ENCODE peak calls at places on chromosomes 11 and 22, in seven cellular contexts. F, G, A, C, J, L and M are unnamed samples.

GRCh38 chr22:29642694-29643093 is 39.3 kb downstream of the NF2 start:
- DNase-seq in G (no peak), L (no peak), C (no peak), J (no peak), A (no peak), F (no peak), M (no peak)

GRCh38 chr22:45058622-45058912 is 48.8 kb upstream of the PHF21B start:
- DNase-seq in J (no peak), L (no peak), G (no peak), A (no peak), F (no peak), C (no peak), M (no peak)

GRCh38 chr11:110198031-110198729 is 98.2 kb downstream of the RDX start:
- DNase-seq in A (no peak), J (no peak), L (no peak), C (no peak), F (no peak), G (peak), M (no peak)

GRCh38 chr11:32729976-32730375 is 64.5 kb downstream of the CCDC73 start:
- DNase-seq in G (peak), L (no peak), J (peak), F (no peak), A (no peak), C (no peak), M (no peak)

GRCh38 chr11:26483101-26483500 is 89.0 kb downstream of the MUC15 start:
- DNase-seq in G (no peak), A (no peak), F (no peak), C (no peak), L (no peak), J (no peak), M (no peak)

GRCh38 chr11:2752204-2752772 is 52.5 kb upstream of the KCNQ1OT1 start:
- DNase-seq in J (peak), A (no peak), C (no peak), L (no peak), G (peak), F (no peak), M (no peak)

GRCh38 chr11:36165638-36166389 is 123.4 kb downstream of the COMMD9 start:
- DNase-seq in A (no peak), C (peak), G (no peak), F (no peak), J (no peak), L (no peak), M (peak)

GRCh38 chr22:47201186-47201995 is 438.9 kb downstream of the TBC1D22A start:
- DNase-seq in J (no peak), L (peak), C (no peak), G (no peak), F (no peak), A (peak), M (peak)

GRCh38 chr11:43790444-43790794 is 90.2 kb upstream of the ALKBH3 start:
- DNase-seq in L (no peak), A (no peak), J (no peak), G (no peak), F (no peak), C (no peak), M (no peak)

GRCh38 chr11:66912963-66913362 is 45.2 kb downstream of the PC start:
- DNase-seq in C (no peak), L (no peak), G (no peak), A (no peak), F (no peak), J (no peak), M (no peak)

GRCh38 chr11:120869516-120870011 is 154.3 kb upstream of the TBCEL start:
- DNase-seq in G (no peak), C (no peak), L (no peak), F (peak), J (no peak), A (no peak), M (no peak)

GRCh38 chr11:119446434-119446833 is 23.5 kb upstream of the THY1 start:
- DNase-seq in G (no peak), C (no peak), F (no peak), L (no peak), J (no peak), A (no peak), M (peak)

GRCh38 chr11:68903631-68904457 is at the start of the genes IGHMBP2 and MRPL21:
- DNase-seq in L (peak), J (peak), G (peak), C (peak), A (peak), F (peak), M (peak)

GRCh38 chr11:64271339-64272132 is 12.9 kb downstream of the BAD start:
- DNase-seq in L (peak), J (peak), G (peak), A (peak), C (peak), F (peak), M (peak)

GRCh38 chr11:123577081-123577598 is 77.3 kb downstream of the SCN3B start:
- DNase-seq in G (peak), C (peak), A (peak), L (peak), F (peak), J (peak), M (peak)

GRCh38 chr11:35112056-35112845 is 26.7 kb upstream of the CD44 start:
- DNase-seq in L (no peak), J (no peak), G (no peak), C (no peak), A (no peak), F (no peak), M (no peak)

GRCh38 chr11:112425121-112425520 is 164.5 kb upstream of the PLET1 start:
- DNase-seq in C (no peak), F (no peak), G (no peak), J (peak), L (no peak), A (no peak), M (no peak)

GRCh38 chr11:104001474-104001873 is 35.0 kb upstream of the DDI1 start:
- DNase-seq in G (peak), L (no peak), J (no peak), C (no peak), F (no peak), A (no peak), M (no peak)

GRCh38 chr22:39718206-39718605 is 147.7 kb downstream of the CACNA1I start:
- DNase-seq in G (no peak), A (no peak), C (no peak), L (peak), F (no peak), J (no peak), M (no peak)

GRCh38 chr11:39975091-39975490 is 1484.4 kb downstream of the LRRC4C start:
- DNase-seq in A (no peak), G (no peak), L (no peak), J (no peak), F (no peak), C (no peak), M (no peak)

GRCh38 chr22:49411236-49411635 is 416.4 kb downstream of the BRD1 start:
- DNase-seq in J (no peak), A (no peak), C (no peak), F (no peak), G (no peak), L (no peak), M (peak)

GRCh38 chr11:3219281-3219892 is 774 bp upstream of the MRGPRG start:
- DNase-seq in F (no peak), J (no peak), C (no peak), A (no peak), G (no peak), L (peak), M (no peak)

GRCh38 chr11:5690216-5690615 is 626 bp downstream of the TRIM22 start:
- DNase-seq in L (no peak), G (peak), A (no peak), F (no peak), C (no peak), J (peak), M (no peak)

GRCh38 chr11:35077709-35078695 is 61.0 kb upstream of the CD44 start:
- DNase-seq in A (no peak), C (no peak), J (peak), L (no peak), G (peak), F (peak), M (no peak)

GRCh38 chr22:49768961-49769690 is 58.5 kb downstream of the BRD1 start:
- DNase-seq in F (no peak), J (no peak), G (no peak), L (no peak), A (peak), C (peak), M (no peak)

GRCh38 chr11:76048763-76049162 is 157.5 kb downstream of the WNT11 start:
- DNase-seq in C (peak), F (peak), G (no peak), L (no peak), J (no peak), A (no peak), M (no peak)

GRCh38 chr22:45302047-45302446 is 7.7 kb upstream of the FAM118A start:
- DNase-seq in F (no peak), G (peak), C (no peak), J (peak), L (no peak), A (no peak), M (no peak)

GRCh38 chr11:1073261-1073724 is 1.4 kb upstream of the MUC2 start:
- DNase-seq in C (no peak), J (peak), L (peak), A (peak), G (no peak), F (no peak), M (no peak)

GRCh38 chr11:8382436-8383053 is 118.9 kb upstream of the LMO1 start:
- DNase-seq in L (no peak), A (no peak), G (peak), C (no peak), J (peak), F (no peak), M (no peak)

GRCh38 chr11:46597609-46598219 is 3.9 kb upstream of the AMBRA1 start:
- DNase-seq in J (peak), L (no peak), G (no peak), C (no peak), A (no peak), F (no peak), M (no peak)